ENCODE peak calls at places on chromosome 6, in nine cellular contexts. U, X, W, Q, I, K, D, G and M are unnamed samples.

GRCh38 chr6:15504040-15504491 is 158.8 kb downstream of the DTNBP1 start:
- DNase-seq in U (peak), X (no peak), W (no peak), Q (no peak), I (no peak), K (no peak), D (no peak), G (no peak), M (no peak)

GRCh38 chr6:133502451-133503259 is 261.5 kb downstream of the EYA4 start:
- DNase-seq in U (no peak), X (peak), W (no peak), Q (peak), I (peak), K (peak), D (no peak), G (no peak), M (peak)

GRCh38 chr6:34810936-34811632 is 19.2 kb downstream of the BLTP3A start:
- DNase-seq in U (peak), X (peak), W (no peak), Q (no peak), I (no peak), K (no peak), D (peak), G (no peak), M (peak)

GRCh38 chr6:95519228-95520037 is 57.9 kb upstream of the MANEA start:
- DNase-seq in U (no peak), X (peak), W (no peak), Q (no peak), I (no peak), K (no peak), D (no peak), G (no peak), M (no peak)

GRCh38 chr6:138987643-138988468 is at the start of gene REPS1:
- DNase-seq in U (peak), X (peak), W (peak), Q (peak), I (peak), K (peak), D (peak), G (peak), M (peak)

GRCh38 chr6:167078745-167079144 is 44.2 kb upstream of the CCR6 start:
- DNase-seq in U (no peak), X (no peak), W (no peak), Q (no peak), I (no peak), K (no peak), D (no peak), G (no peak), M (no peak)

GRCh38 chr6:167699141-167700036 is 127.3 kb upstream of the AFDN start:
- DNase-seq in U (peak), X (peak), W (peak), Q (no peak), I (no peak), K (no peak), D (no peak), G (no peak), M (peak)

GRCh38 chr6:113050979-113051378 is 703.8 kb downstream of the RFPL4B start:
- DNase-seq in U (no peak), X (no peak), W (no peak), Q (no peak), I (no peak), K (no peak), D (no peak), G (no peak), M (no peak)

GRCh38 chr6:154223296-154223695 is 133.3 kb downstream of the IPCEF1 start:
- DNase-seq in U (no peak), X (no peak), W (no peak), Q (no peak), I (no peak), K (no peak), D (no peak), G (no peak), M (no peak)

GRCh38 chr6:16402501-16402900 is 164.1 kb downstream of the GMPR start:
- DNase-seq in U (no peak), X (no peak), W (no peak), Q (no peak), I (no peak), K (no peak), D (no peak), G (no peak), M (no peak)

GRCh38 chr6:26536571-26537159 is 1.5 kb upstream of the HMGN4 start:
- DNase-seq in U (peak), X (peak), W (peak), Q (peak), I (no peak), K (peak), D (peak), G (no peak), M (no peak)

GRCh38 chr6:42402184-42402583 is 49.5 kb downstream of the TRERF1 start:
- DNase-seq in U (peak), X (peak), W (no peak), Q (no peak), I (no peak), K (no peak), D (peak), G (no peak), M (peak)

GRCh38 chr6:42338573-42339218 is 113.0 kb downstream of the TRERF1 start:
- DNase-seq in U (no peak), X (peak), W (no peak), Q (peak), I (peak), K (peak), D (peak), G (no peak), M (peak)

GRCh38 chr6:111032493-111033140 is 50.8 kb downstream of the RPF2 start:
- DNase-seq in U (no peak), X (no peak), W (no peak), Q (no peak), I (no peak), K (no peak), D (no peak), G (no peak), M (no peak)

GRCh38 chr6:27332692-27333641 is 20.9 kb upstream of the POM121L2 start:
- DNase-seq in U (no peak), X (peak), W (peak), Q (no peak), I (no peak), K (peak), D (peak), G (peak), M (peak)

GRCh38 chr6:146472918-146473317 is 70.7 kb upstream of the RAB32 start:
- DNase-seq in U (no peak), X (no peak), W (no peak), Q (no peak), I (no peak), K (no peak), D (no peak), G (no peak), M (no peak)